ENCODE peak calls at places on chromosomes 4 and X, in nine cellular contexts. S, U, Q, T, O, H, K, D and Z are unnamed samples.
A peak's percentile ranks its signal among the peaks of the same experiment; 100 is the strongest.

GRCh38 chrX:24479924-24480722 is 15.0 kb downstream of the PDK3 start:
- DNase-seq in S (no peak), U (peak; percentile 51), Q (peak; percentile 18), T (peak; percentile 46), O (peak; percentile 77), H (no peak), K (peak; percentile 73), D (no peak), Z (peak; percentile 71)

GRCh38 chr4:90234916-90235547 is 107.8 kb downstream of the CCSER1 start:
- DNase-seq in S (no peak), U (no peak), Q (no peak), T (peak; percentile 80), O (peak; percentile 1), H (no peak), K (no peak), D (no peak), Z (no peak)

GRCh38 chr4:186096681-186097080 is 7.8 kb upstream of the FAM149A start:
- DNase-seq in S (no peak), U (no peak), Q (no peak), T (no peak), O (no peak), H (no peak), K (no peak), D (no peak), Z (no peak)

GRCh38 chr4:40446785-40447184 is 111.7 kb downstream of the CHRNA9 start:
- DNase-seq in S (no peak), U (no peak), Q (no peak), T (no peak), O (no peak), H (no peak), K (no peak), D (no peak), Z (no peak)

GRCh38 chr4:10183462-10183861 is 66.9 kb upstream of the WDR1 start:
- DNase-seq in S (no peak), U (no peak), Q (no peak), T (no peak), O (no peak), H (no peak), K (no peak), D (no peak), Z (no peak)

GRCh38 chr4:47213971-47214370 is 182.6 kb downstream of the GABRB1 start:
- DNase-seq in S (peak; percentile 97), U (peak; percentile 40), Q (no peak), T (no peak), O (no peak), H (no peak), K (no peak), D (peak; percentile 37), Z (no peak)

GRCh38 chrX:155065035-155065734 is 5.8 kb downstream of the CMC4 start:
- DNase-seq in S (peak; percentile 71), U (no peak), Q (no peak), T (no peak), O (no peak), H (no peak), K (no peak), D (no peak), Z (no peak)

GRCh38 chrX:119240356-119240755 is 4.3 kb downstream of the PGRMC1 start:
- DNase-seq in S (peak; percentile 66), U (no peak), Q (no peak), T (no peak), O (no peak), H (no peak), K (no peak), D (no peak), Z (no peak)

GRCh38 chr4:13645075-13645474 is 17.6 kb upstream of the BOD1L1 start:
- DNase-seq in S (no peak), U (no peak), Q (no peak), T (no peak), O (no peak), H (no peak), K (no peak), D (no peak), Z (no peak)

GRCh38 chrX:12434493-12434892 is 296.2 kb downstream of the FRMPD4 start:
- DNase-seq in S (no peak), U (no peak), Q (no peak), T (no peak), O (no peak), H (no peak), K (no peak), D (no peak), Z (no peak)

GRCh38 chrX:21408324-21408723 is 34.1 kb downstream of the CNKSR2 start:
- DNase-seq in S (no peak), U (no peak), Q (no peak), T (peak; percentile 16), O (no peak), H (no peak), K (peak; percentile 71), D (no peak), Z (no peak)

GRCh38 chr4:55768291-55768690 is 51.3 kb upstream of the EXOC1L start:
- DNase-seq in S (peak; percentile 99), U (peak; percentile 70), Q (no peak), T (no peak), O (no peak), H (no peak), K (no peak), D (no peak), Z (no peak)

GRCh38 chr4:147550626-147551250 is 66.5 kb upstream of the TMEM184C start:
- DNase-seq in S (peak; percentile 86), U (peak; percentile 72), Q (no peak), T (no peak), O (no peak), H (no peak), K (no peak), D (no peak), Z (no peak)

GRCh38 chr4:5980436-5981155 is 37.6 kb downstream of the C4orf50 start:
- DNase-seq in S (peak; percentile 4), U (no peak), Q (no peak), T (peak; percentile 24), O (no peak), H (no peak), K (no peak), D (no peak), Z (no peak)

GRCh38 chrX:13448941-13449340 is 120.5 kb upstream of the EGFL6 start:
- DNase-seq in S (no peak), U (no peak), Q (no peak), T (no peak), O (no peak), H (no peak), K (no peak), D (no peak), Z (no peak)

GRCh38 chr4:156771171-156771837 is 200.3 kb downstream of the PDGFC start:
- DNase-seq in S (peak; percentile 80), U (peak; percentile 87), Q (no peak), T (no peak), O (no peak), H (peak; percentile 40), K (peak; percentile 80), D (no peak), Z (no peak)

GRCh38 chrX:81168391-81168790 is 33.3 kb downstream of the HMGN5 start:
- DNase-seq in S (no peak), U (no peak), Q (no peak), T (no peak), O (no peak), H (no peak), K (no peak), D (no peak), Z (no peak)

GRCh38 chr4:38085394-38086150 is 125.4 kb downstream of the PTTG2 start:
- DNase-seq in S (no peak), U (no peak), Q (peak; percentile 65), T (no peak), O (no peak), H (no peak), K (no peak), D (no peak), Z (no peak)

GRCh38 chrX:123422875-123423274 is 238.8 kb downstream of the GRIA3 start:
- DNase-seq in S (peak; percentile 52), U (peak; percentile 15), Q (peak; percentile 24), T (peak; percentile 26), O (no peak), H (peak; percentile 51), K (no peak), D (peak; percentile 2), Z (no peak)

GRCh38 chr4:70943115-70943514 is 40.9 kb downstream of the MOB1B start:
- DNase-seq in S (no peak), U (no peak), Q (no peak), T (no peak), O (no peak), H (no peak), K (no peak), D (no peak), Z (no peak)

GRCh38 chr4:126906466-126906865 is 726.3 kb upstream of the INTU start:
- DNase-seq in S (no peak), U (no peak), Q (no peak), T (no peak), O (no peak), H (no peak), K (no peak), D (no peak), Z (no peak)

GRCh38 chrX:24268786-24269185 is 45.1 kb downstream of the SUPT20HL2 start:
- DNase-seq in S (no peak), U (no peak), Q (no peak), T (no peak), O (no peak), H (no peak), K (no peak), D (no peak), Z (no peak)

GRCh38 chr4:107991945-107992625 is 2.4 kb downstream of the HADH start:
- DNase-seq in S (peak; percentile 19), U (no peak), Q (no peak), T (no peak), O (no peak), H (no peak), K (no peak), D (no peak), Z (no peak)

GRCh38 chr4:140790765-140791164 is 34.6 kb upstream of the TBC1D9 start:
- DNase-seq in S (no peak), U (no peak), Q (no peak), T (no peak), O (no peak), H (no peak), K (no peak), D (peak; percentile 20), Z (no peak)

GRCh38 chr4:4302001-4302400 is 11.9 kb downstream of the ZBTB49 start:
- DNase-seq in S (no peak), U (no peak), Q (no peak), T (no peak), O (no peak), H (no peak), K (no peak), D (no peak), Z (no peak)

GRCh38 chrX:132631579-132632232 is 142.9 kb upstream of the MBNL3 start:
- DNase-seq in S (peak; percentile 49), U (peak; percentile 39), Q (no peak), T (peak; percentile 26), O (no peak), H (peak; percentile 49), K (peak; percentile 50), D (no peak), Z (no peak)

GRCh38 chrX:152640039-152640818 is 2.5 kb downstream of the GABRQ start:
- DNase-seq in S (peak; percentile 18), U (peak; percentile 35), Q (no peak), T (no peak), O (no peak), H (no peak), K (no peak), D (no peak), Z (no peak)

GRCh38 chr4:76589402-76589801 is 154.4 kb downstream of the SHROOM3 start:
- DNase-seq in S (peak; percentile 62), U (no peak), Q (no peak), T (no peak), O (no peak), H (no peak), K (no peak), D (no peak), Z (no peak)

GRCh38 chr4:41216294-41217019 is 2.1 kb upstream of the APBB2 start:
- DNase-seq in S (peak; percentile 72), U (peak; percentile 68), Q (peak; percentile 83), T (peak; percentile 85), O (peak; percentile 57), H (peak; percentile 77), K (peak; percentile 70), D (peak; percentile 31), Z (peak; percentile 67)

GRCh38 chr4:6265546-6265945 is 4.1 kb upstream of the WFS1 start:
- DNase-seq in S (no peak), U (no peak), Q (no peak), T (no peak), O (no peak), H (no peak), K (no peak), D (no peak), Z (no peak)

GRCh38 chr4:3472411-3473141 is 9.5 kb downstream of the DOK7 start:
- DNase-seq in S (no peak), U (no peak), Q (peak; percentile 14), T (no peak), O (no peak), H (no peak), K (no peak), D (no peak), Z (no peak)